ENCODE peak calls at places on chromosomes 13 and 19, in seven cellular contexts. K, X, M, U, G, Z and S are unnamed samples.
A peak's percentile ranks its signal among the peaks of the same experiment; 100 is the strongest.

GRCh38 chr19:49558591-49558990 is 21.8 kb downstream of the NOSIP start:
- DNase-seq in Z (no peak), X (no peak), U (no peak), K (no peak), G (no peak), M (no peak), S (no peak)

GRCh38 chr13:19089315-19089714 is 92.3 kb downstream of the TUBA3C start:
- DNase-seq in U (no peak), M (no peak), G (no peak), Z (no peak), X (no peak), K (no peak), S (no peak)

GRCh38 chr19:39342647-39343305 is 555 bp downstream of the SAMD4B start:
- DNase-seq in G (peak; percentile 36), M (no peak), Z (no peak), U (no peak), K (no peak), X (peak; percentile 25), S (no peak)

GRCh38 chr19:39093761-39094160 is 9.6 kb downstream of the ACP7 start:
- DNase-seq in U (no peak), Z (no peak), K (peak; percentile 67), G (no peak), X (peak; percentile 80), M (no peak), S (no peak)

GRCh38 chr13:49620170-49620621 is 8.1 kb upstream of the ARL11 start:
- DNase-seq in M (no peak), Z (no peak), X (no peak), G (no peak), K (no peak), U (peak; percentile 58), S (no peak)

GRCh38 chr13:63942372-63942771 is 2526.7 kb upstream of the PCDH20 start:
- DNase-seq in K (no peak), Z (no peak), M (no peak), X (peak; percentile 23), U (no peak), G (no peak), S (no peak)

GRCh38 chr13:99687728-99688397 is 186.6 kb downstream of the TM9SF2 start:
- DNase-seq in M (peak; percentile 64), U (peak; percentile 49), Z (no peak), X (peak; percentile 40), K (peak; percentile 72), G (no peak), S (peak; percentile 22)

GRCh38 chr13:77448689-77449088 is 86.8 kb upstream of the SCEL start:
- DNase-seq in U (no peak), K (no peak), Z (no peak), G (no peak), M (no peak), X (no peak), S (no peak)

GRCh38 chr13:73223372-73223781 is 164.6 kb downstream of the KLF5 start:
- DNase-seq in M (no peak), X (no peak), Z (no peak), U (peak; percentile 48), K (no peak), G (no peak), S (no peak)

GRCh38 chr13:94369862-94370491 is 109.5 kb downstream of the DCT start:
- DNase-seq in Z (no peak), G (peak; percentile 22), M (no peak), X (no peak), U (peak; percentile 7), K (no peak), S (no peak)

GRCh38 chr19:58181902-58182576 is 822 bp upstream of the ZNF274 start:
- DNase-seq in X (peak; percentile 51), M (peak; percentile 39), Z (peak; percentile 21), G (peak; percentile 36), K (peak; percentile 49), U (peak; percentile 43), S (peak; percentile 57)

GRCh38 chr13:63840551-63841421 is 2425.1 kb upstream of the PCDH20 start:
- DNase-seq in M (no peak), K (no peak), Z (no peak), X (no peak), U (no peak), G (no peak), S (no peak)

GRCh38 chr19:53988981-53989380 is 2.5 kb upstream of the CACNG6 start:
- DNase-seq in Z (no peak), M (no peak), X (no peak), U (no peak), G (no peak), K (no peak), S (no peak)

GRCh38 chr19:4523306-4524110 is 5.2 kb upstream of the PLIN4 start:
- DNase-seq in K (peak; percentile 37), U (peak; percentile 47), X (no peak), Z (no peak), M (no peak), G (peak; percentile 68), S (peak; percentile 43)